ENCODE peak calls at places on chromosomes 3 and 15, in eight cellular contexts. One of them, this sample, is unnamed.

GRCh38 chr15:99732711-99733267 is 448 bp downstream of the LYSMD4 start:
- DNase-seq in esophagus squamous epithelium: no peak
- DNase-seq in brain microvascular endothelial cell: no peak
- DNase-seq in HCT116: no peak
- DNase-seq in right cardiac atrium: peak
- DNase-seq in psoas muscle: no peak
- DNase-seq in coronary artery: peak
- DNase-seq in small intestine: peak
- DNase-seq in this sample: no peak

GRCh38 chr3:94001825-94002495 is 22.0 kb downstream of the ARL13B start:
- DNase-seq in esophagus squamous epithelium: no peak
- DNase-seq in brain microvascular endothelial cell: no peak
- DNase-seq in HCT116: no peak
- DNase-seq in right cardiac atrium: no peak
- DNase-seq in psoas muscle: no peak
- DNase-seq in coronary artery: no peak
- DNase-seq in small intestine: no peak
- DNase-seq in this sample: no peak

GRCh38 chr15:29668120-29668602 is 154.1 kb downstream of the TJP1 start:
- DNase-seq in esophagus squamous epithelium: no peak
- DNase-seq in brain microvascular endothelial cell: peak
- DNase-seq in HCT116: peak
- DNase-seq in right cardiac atrium: peak
- DNase-seq in psoas muscle: peak
- DNase-seq in coronary artery: no peak
- DNase-seq in small intestine: peak
- DNase-seq in this sample: peak

GRCh38 chr3:69370156-69370944 is 15.5 kb downstream of the FRMD4B start:
- DNase-seq in esophagus squamous epithelium: no peak
- DNase-seq in brain microvascular endothelial cell: no peak
- DNase-seq in HCT116: no peak
- DNase-seq in right cardiac atrium: peak
- DNase-seq in psoas muscle: peak
- DNase-seq in coronary artery: peak
- DNase-seq in small intestine: peak
- DNase-seq in this sample: peak

GRCh38 chr3:171445805-171446204 is 14.4 kb downstream of the TNIK start:
- DNase-seq in esophagus squamous epithelium: no peak
- DNase-seq in brain microvascular endothelial cell: no peak
- DNase-seq in HCT116: no peak
- DNase-seq in right cardiac atrium: no peak
- DNase-seq in psoas muscle: no peak
- DNase-seq in coronary artery: no peak
- DNase-seq in small intestine: no peak
- DNase-seq in this sample: no peak

GRCh38 chr3:118981494-118982134 is 53.0 kb downstream of the IGSF11 start:
- DNase-seq in esophagus squamous epithelium: no peak
- DNase-seq in brain microvascular endothelial cell: no peak
- DNase-seq in HCT116: no peak
- DNase-seq in right cardiac atrium: no peak
- DNase-seq in psoas muscle: no peak
- DNase-seq in coronary artery: no peak
- DNase-seq in small intestine: no peak
- DNase-seq in this sample: no peak

GRCh38 chr3:139518926-139519842 is 20.4 kb downstream of the RBP1 start:
- DNase-seq in esophagus squamous epithelium: no peak
- DNase-seq in brain microvascular endothelial cell: no peak
- DNase-seq in HCT116: no peak
- DNase-seq in right cardiac atrium: no peak
- DNase-seq in psoas muscle: no peak
- DNase-seq in coronary artery: peak
- DNase-seq in small intestine: no peak
- DNase-seq in this sample: no peak

GRCh38 chr3:195081242-195081963 is 189.6 kb downstream of the XXYLT1 start:
- DNase-seq in esophagus squamous epithelium: no peak
- DNase-seq in brain microvascular endothelial cell: peak
- DNase-seq in HCT116: no peak
- DNase-seq in right cardiac atrium: no peak
- DNase-seq in psoas muscle: peak
- DNase-seq in coronary artery: no peak
- DNase-seq in small intestine: no peak
- DNase-seq in this sample: peak

GRCh38 chr3:59809750-59810444 is 760.1 kb upstream of the CFAP20DC start:
- DNase-seq in esophagus squamous epithelium: no peak
- DNase-seq in brain microvascular endothelial cell: peak
- DNase-seq in HCT116: no peak
- DNase-seq in right cardiac atrium: no peak
- DNase-seq in psoas muscle: no peak
- DNase-seq in coronary artery: no peak
- DNase-seq in small intestine: peak
- DNase-seq in this sample: no peak

GRCh38 chr15:58462973-58463663 is 31.3 kb downstream of the LIPC start:
- DNase-seq in esophagus squamous epithelium: no peak
- DNase-seq in brain microvascular endothelial cell: no peak
- DNase-seq in HCT116: no peak
- DNase-seq in right cardiac atrium: no peak
- DNase-seq in psoas muscle: no peak
- DNase-seq in coronary artery: no peak
- DNase-seq in small intestine: no peak
- DNase-seq in this sample: no peak

GRCh38 chr15:50458301-50458700 is 34.1 kb downstream of the USP8 start:
- DNase-seq in esophagus squamous epithelium: no peak
- DNase-seq in brain microvascular endothelial cell: no peak
- DNase-seq in HCT116: no peak
- DNase-seq in right cardiac atrium: no peak
- DNase-seq in psoas muscle: no peak
- DNase-seq in coronary artery: no peak
- DNase-seq in small intestine: no peak
- DNase-seq in this sample: no peak

GRCh38 chr15:27492021-27492621 is 521.1 kb downstream of the GABRG3 start:
- DNase-seq in esophagus squamous epithelium: no peak
- DNase-seq in brain microvascular endothelial cell: no peak
- DNase-seq in HCT116: no peak
- DNase-seq in right cardiac atrium: no peak
- DNase-seq in psoas muscle: no peak
- DNase-seq in coronary artery: no peak
- DNase-seq in small intestine: no peak
- DNase-seq in this sample: peak

GRCh38 chr3:134331811-134332199 is 42.4 kb downstream of the AMOTL2 start:
- DNase-seq in esophagus squamous epithelium: no peak
- DNase-seq in brain microvascular endothelial cell: no peak
- DNase-seq in HCT116: no peak
- DNase-seq in right cardiac atrium: no peak
- DNase-seq in psoas muscle: no peak
- DNase-seq in coronary artery: no peak
- DNase-seq in small intestine: no peak
- DNase-seq in this sample: no peak

GRCh38 chr3:64674591-64675076 is 13.2 kb downstream of the ADAMTS9 start:
- DNase-seq in esophagus squamous epithelium: no peak
- DNase-seq in brain microvascular endothelial cell: no peak
- DNase-seq in HCT116: no peak
- DNase-seq in right cardiac atrium: no peak
- DNase-seq in psoas muscle: no peak
- DNase-seq in coronary artery: no peak
- DNase-seq in small intestine: no peak
- DNase-seq in this sample: no peak

GRCh38 chr15:99909914-99910313 is 176.7 kb upstream of the LYSMD4 start:
- DNase-seq in esophagus squamous epithelium: no peak
- DNase-seq in brain microvascular endothelial cell: no peak
- DNase-seq in HCT116: peak
- DNase-seq in right cardiac atrium: no peak
- DNase-seq in psoas muscle: no peak
- DNase-seq in coronary artery: no peak
- DNase-seq in small intestine: no peak
- DNase-seq in this sample: peak

GRCh38 chr3:133274477-133274876 is 125.4 kb upstream of the BFSP2 start:
- DNase-seq in esophagus squamous epithelium: no peak
- DNase-seq in brain microvascular endothelial cell: no peak
- DNase-seq in HCT116: no peak
- DNase-seq in right cardiac atrium: no peak
- DNase-seq in psoas muscle: no peak
- DNase-seq in coronary artery: no peak
- DNase-seq in small intestine: no peak
- DNase-seq in this sample: no peak

GRCh38 chr3:138945646-138946553 is 1.0 kb downstream of the FOXL2 start:
- DNase-seq in esophagus squamous epithelium: no peak
- DNase-seq in brain microvascular endothelial cell: no peak
- DNase-seq in HCT116: no peak
- DNase-seq in right cardiac atrium: no peak
- DNase-seq in psoas muscle: no peak
- DNase-seq in coronary artery: peak
- DNase-seq in small intestine: peak
- DNase-seq in this sample: no peak

GRCh38 chr3:62587579-62588031 is 214.3 kb upstream of the FEZF2 start:
- DNase-seq in esophagus squamous epithelium: no peak
- DNase-seq in brain microvascular endothelial cell: peak
- DNase-seq in HCT116: no peak
- DNase-seq in right cardiac atrium: no peak
- DNase-seq in psoas muscle: no peak
- DNase-seq in coronary artery: no peak
- DNase-seq in small intestine: no peak
- DNase-seq in this sample: no peak

GRCh38 chr3:14345496-14346150 is 56.8 kb upstream of the SLC6A6 start:
- DNase-seq in esophagus squamous epithelium: no peak
- DNase-seq in brain microvascular endothelial cell: peak
- DNase-seq in HCT116: no peak
- DNase-seq in right cardiac atrium: no peak
- DNase-seq in psoas muscle: no peak
- DNase-seq in coronary artery: no peak
- DNase-seq in small intestine: no peak
- DNase-seq in this sample: no peak

GRCh38 chr3:64945171-64945684 is 257.4 kb upstream of the ADAMTS9 start:
- DNase-seq in esophagus squamous epithelium: no peak
- DNase-seq in brain microvascular endothelial cell: no peak
- DNase-seq in HCT116: no peak
- DNase-seq in right cardiac atrium: no peak
- DNase-seq in psoas muscle: no peak
- DNase-seq in coronary artery: no peak
- DNase-seq in small intestine: no peak
- DNase-seq in this sample: no peak

DNA sequence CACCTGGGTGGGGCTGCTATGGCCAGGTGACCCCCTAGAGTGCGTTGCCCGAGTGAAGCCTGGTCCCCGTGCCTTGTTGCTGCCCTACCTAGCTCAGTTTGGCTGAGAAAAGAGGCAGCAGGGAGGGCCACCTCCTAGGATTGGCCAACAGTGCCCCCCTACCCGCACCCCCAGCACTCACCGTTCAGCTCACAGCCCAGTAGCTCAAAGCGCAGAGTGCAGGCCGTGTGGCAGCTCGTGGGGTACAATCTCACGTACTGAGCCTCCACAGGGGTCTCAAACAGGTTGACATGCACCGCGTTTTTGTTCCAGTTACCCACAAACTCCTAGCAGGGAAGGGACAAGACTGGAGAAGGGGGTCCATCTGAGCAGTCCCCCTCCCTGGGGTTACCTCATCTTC is 7.6 kb downstream of the MFGE8 start:
- DNase-seq in esophagus squamous epithelium: no peak
- DNase-seq in brain microvascular endothelial cell: no peak
- DNase-seq in HCT116: no peak
- DNase-seq in right cardiac atrium: no peak
- DNase-seq in psoas muscle: no peak
- DNase-seq in coronary artery: peak
- DNase-seq in small intestine: no peak
- DNase-seq in this sample: no peak
- H3K27ac ChIP-seq in esophagus squamous epithelium: no peak
- H3K27ac ChIP-seq in brain microvascular endothelial cell: no peak
- H3K27ac ChIP-seq in HCT116: no peak
- H3K27ac ChIP-seq in right cardiac atrium: no peak
- H3K27ac ChIP-seq in psoas muscle: peak
- H3K27ac ChIP-seq in coronary artery: peak
- H3K27ac ChIP-seq in small intestine: no peak
- H3K27ac ChIP-seq in this sample: no peak

DNA sequence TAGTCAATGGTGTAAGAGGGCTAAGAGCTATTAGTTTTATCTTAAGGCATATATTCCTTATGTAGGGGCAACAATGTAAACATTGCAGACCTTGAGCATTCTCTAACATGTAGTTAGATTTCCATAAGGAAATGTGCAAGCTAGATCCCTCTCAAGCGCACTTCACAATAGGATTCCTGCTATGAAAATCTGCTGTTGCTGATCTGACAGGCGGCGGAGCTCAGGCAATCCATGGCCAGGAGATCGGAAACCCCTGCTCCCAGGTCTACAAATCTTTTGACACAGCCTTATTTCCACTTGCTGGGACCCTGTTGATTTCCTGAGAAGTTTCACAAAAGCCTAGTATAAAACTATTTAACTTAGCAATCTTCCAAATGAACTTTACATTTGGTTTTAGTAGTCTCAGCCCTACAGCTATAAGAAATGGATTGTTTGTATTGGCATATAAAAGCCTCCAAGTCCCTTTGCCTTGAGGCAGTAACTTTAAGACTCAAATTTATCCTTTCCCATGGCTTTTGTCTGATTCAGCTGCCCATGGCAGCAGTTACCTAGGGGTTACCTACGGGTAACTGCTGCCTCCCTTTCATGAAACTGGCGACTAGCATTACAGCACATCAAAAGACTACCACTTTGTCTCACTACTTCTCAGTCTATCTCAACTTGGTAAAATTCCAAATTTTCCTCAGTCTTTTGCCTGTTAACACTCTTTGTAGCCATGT is 22.7 kb downstream of the TRA2B start:
- DNase-seq in esophagus squamous epithelium: no peak
- DNase-seq in brain microvascular endothelial cell: no peak
- DNase-seq in HCT116: no peak
- DNase-seq in right cardiac atrium: no peak
- DNase-seq in psoas muscle: no peak
- DNase-seq in coronary artery: no peak
- DNase-seq in small intestine: no peak
- DNase-seq in this sample: no peak
- H3K27ac ChIP-seq in esophagus squamous epithelium: no peak
- H3K27ac ChIP-seq in brain microvascular endothelial cell: no peak
- H3K27ac ChIP-seq in HCT116: no peak
- H3K27ac ChIP-seq in right cardiac atrium: no peak
- H3K27ac ChIP-seq in psoas muscle: peak
- H3K27ac ChIP-seq in coronary artery: no peak
- H3K27ac ChIP-seq in small intestine: no peak
- H3K27ac ChIP-seq in this sample: no peak

GRCh38 chr3:187974857-187975257 is 179.1 kb upstream of the LPP start:
- DNase-seq in esophagus squamous epithelium: no peak
- DNase-seq in brain microvascular endothelial cell: no peak
- DNase-seq in HCT116: no peak
- DNase-seq in right cardiac atrium: no peak
- DNase-seq in psoas muscle: no peak
- DNase-seq in coronary artery: no peak
- DNase-seq in small intestine: peak
- DNase-seq in this sample: no peak
- H3K27ac ChIP-seq in esophagus squamous epithelium: no peak
- H3K27ac ChIP-seq in brain microvascular endothelial cell: no peak
- H3K27ac ChIP-seq in HCT116: no peak
- H3K27ac ChIP-seq in right cardiac atrium: no peak
- H3K27ac ChIP-seq in psoas muscle: peak
- H3K27ac ChIP-seq in coronary artery: no peak
- H3K27ac ChIP-seq in small intestine: no peak
- H3K27ac ChIP-seq in this sample: peak

DNA sequence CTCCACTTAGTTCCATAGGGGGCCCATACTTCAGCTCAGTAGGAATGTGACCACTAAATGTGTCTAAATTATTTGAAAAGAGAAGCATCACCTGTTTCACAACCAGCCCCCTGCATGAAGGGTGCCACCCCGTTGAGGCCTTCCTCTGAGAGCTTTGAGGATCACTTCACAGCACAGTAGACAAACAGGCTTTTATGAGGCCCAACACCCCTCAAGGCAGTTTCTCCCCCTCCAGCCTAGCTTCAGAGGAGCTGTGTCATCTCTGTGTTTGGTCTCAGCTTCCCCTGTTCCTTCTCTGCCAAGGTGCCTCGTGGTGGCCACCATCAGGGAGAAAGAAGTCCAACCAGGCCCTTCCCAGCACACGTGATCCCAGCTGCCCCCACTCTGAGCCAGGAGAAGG is 21.5 kb upstream of the DUSP7 start:
- DNase-seq in esophagus squamous epithelium: no peak
- DNase-seq in brain microvascular endothelial cell: no peak
- DNase-seq in HCT116: no peak
- DNase-seq in right cardiac atrium: no peak
- DNase-seq in psoas muscle: no peak
- DNase-seq in coronary artery: no peak
- DNase-seq in small intestine: no peak
- DNase-seq in this sample: no peak
- H3K27ac ChIP-seq in esophagus squamous epithelium: no peak
- H3K27ac ChIP-seq in brain microvascular endothelial cell: no peak
- H3K27ac ChIP-seq in HCT116: no peak
- H3K27ac ChIP-seq in right cardiac atrium: no peak
- H3K27ac ChIP-seq in psoas muscle: no peak
- H3K27ac ChIP-seq in coronary artery: peak
- H3K27ac ChIP-seq in small intestine: no peak
- H3K27ac ChIP-seq in this sample: peak

This sample was measured in thyroid gland.